ENCODE peak calls at places on chromosomes 12 and 14, in four cellular contexts. One of them, this sample, is unnamed.

GRCh38 chr12:82833461-82833860 is 146.8 kb downstream of the TMTC2 start:
- DNase-seq in IMR-90: no peak
- DNase-seq in right lobe of liver: no peak
- DNase-seq in HepG2: no peak
- DNase-seq in this sample: no peak

GRCh38 chr12:113285679-113286645 is 48.9 kb downstream of the SLC8B1 start:
- DNase-seq in IMR-90: no peak
- DNase-seq in right lobe of liver: no peak
- DNase-seq in HepG2: no peak
- DNase-seq in this sample: no peak

GRCh38 chr14:32453857-32454810 is 125.0 kb downstream of the AKAP6 start:
- DNase-seq in IMR-90: peak
- DNase-seq in HepG2: no peak
- DNase-seq in right lobe of liver: no peak
- DNase-seq in this sample: peak

GRCh38 chr14:85190251-85190650 is 339.7 kb upstream of the FLRT2 start:
- DNase-seq in right lobe of liver: no peak
- DNase-seq in HepG2: no peak
- DNase-seq in IMR-90: no peak
- DNase-seq in this sample: no peak

GRCh38 chr14:82385043-82385442 is 851.4 kb upstream of the SEL1L start:
- DNase-seq in right lobe of liver: no peak
- DNase-seq in HepG2: no peak
- DNase-seq in IMR-90: no peak
- DNase-seq in this sample: no peak

GRCh38 chr14:54728700-54729527 is 162.0 kb downstream of the SAMD4A start:
- DNase-seq in right lobe of liver: no peak
- DNase-seq in HepG2: no peak
- DNase-seq in IMR-90: peak
- DNase-seq in this sample: no peak

GRCh38 chr12:90908465-90908864 is 46.5 kb downstream of the CCER1 start:
- DNase-seq in IMR-90: peak
- DNase-seq in right lobe of liver: no peak
- DNase-seq in HepG2: no peak
- DNase-seq in this sample: no peak

GRCh38 chr14:97719043-97719442 is 921.9 kb downstream of the VRK1 start:
- DNase-seq in HepG2: no peak
- DNase-seq in IMR-90: no peak
- DNase-seq in right lobe of liver: no peak
- DNase-seq in this sample: no peak

GRCh38 chr12:27979145-27979544 is 6.6 kb upstream of the PTHLH start:
- DNase-seq in IMR-90: peak
- DNase-seq in HepG2: no peak
- DNase-seq in right lobe of liver: no peak
- DNase-seq in this sample: no peak

GRCh38 chr14:95037273-95037672 is 120.1 kb downstream of the DICER1 start:
- DNase-seq in HepG2: no peak
- DNase-seq in IMR-90: no peak
- DNase-seq in right lobe of liver: no peak
- DNase-seq in this sample: no peak

GRCh38 chr12:51326762-51327439 is 2.9 kb upstream of the BIN2 start:
- DNase-seq in right lobe of liver: no peak
- DNase-seq in IMR-90: peak
- DNase-seq in HepG2: no peak
- DNase-seq in this sample: peak

GRCh38 chr14:79044894-79045624 is 874.9 kb downstream of the NRXN3 start:
- DNase-seq in IMR-90: peak
- DNase-seq in HepG2: no peak
- DNase-seq in right lobe of liver: no peak
- DNase-seq in this sample: peak

GRCh38 chr12:58566599-58566998 is 353.7 kb downstream of the LRIG3 start:
- DNase-seq in HepG2: no peak
- DNase-seq in IMR-90: peak
- DNase-seq in right lobe of liver: no peak
- DNase-seq in this sample: no peak

GRCh38 chr14:33611405-33612183 is 339.3 kb downstream of the EGLN3 start:
- DNase-seq in HepG2: no peak
- DNase-seq in right lobe of liver: no peak
- DNase-seq in IMR-90: no peak
- DNase-seq in this sample: peak

GRCh38 chr14:68955164-68955921 is 23.8 kb downstream of the ACTN1 start:
- DNase-seq in HepG2: peak
- DNase-seq in right lobe of liver: no peak
- DNase-seq in IMR-90: peak
- DNase-seq in this sample: no peak

GRCh38 chr14:74852922-74853530 is 22.9 kb downstream of the PROX2 start:
- DNase-seq in right lobe of liver: no peak
- DNase-seq in HepG2: no peak
- DNase-seq in IMR-90: peak
- DNase-seq in this sample: peak

GRCh38 chr12:103841690-103842584 is 903 bp upstream of the NT5DC3 start:
- DNase-seq in right lobe of liver: peak
- DNase-seq in HepG2: peak
- DNase-seq in IMR-90: peak
- DNase-seq in this sample: peak

GRCh38 chr12:63294327-63294632 is 143.3 kb upstream of the AVPR1A start:
- DNase-seq in right lobe of liver: peak
- DNase-seq in IMR-90: peak
- DNase-seq in HepG2: peak
- DNase-seq in this sample: peak

GRCh38 chr12:107931761-107932160 is 157.3 kb downstream of the ASCL4 start:
- DNase-seq in right lobe of liver: no peak
- DNase-seq in IMR-90: no peak
- DNase-seq in HepG2: no peak
- DNase-seq in this sample: no peak

GRCh38 chr12:24778486-24779304 is 170.2 kb downstream of the BCAT1 start:
- DNase-seq in HepG2: peak
- DNase-seq in right lobe of liver: no peak
- DNase-seq in IMR-90: peak
- DNase-seq in this sample: no peak

GRCh38 chr14:96627386-96627785 is 125.2 kb downstream of the PAPOLA start:
- DNase-seq in HepG2: no peak
- DNase-seq in right lobe of liver: no peak
- DNase-seq in IMR-90: no peak
- DNase-seq in this sample: no peak

GRCh38 chr12:11941601-11942360 is 129.0 kb upstream of the BCL2L14 start:
- DNase-seq in IMR-90: peak
- DNase-seq in right lobe of liver: no peak
- DNase-seq in HepG2: no peak
- DNase-seq in this sample: peak

GRCh38 chr12:109561711-109562030 is 11.6 kb downstream of the MMAB start:
- DNase-seq in right lobe of liver: no peak
- DNase-seq in IMR-90: no peak
- DNase-seq in HepG2: no peak
- DNase-seq in this sample: no peak

GRCh38 chr12:109566424-109566823 is 6.9 kb downstream of the MMAB start:
- DNase-seq in IMR-90: no peak
- DNase-seq in HepG2: no peak
- DNase-seq in right lobe of liver: no peak
- DNase-seq in this sample: no peak

GRCh38 chr12:109560867-109561710 is 12.2 kb downstream of the MMAB start:
- DNase-seq in HepG2: no peak
- DNase-seq in right lobe of liver: no peak
- DNase-seq in IMR-90: no peak
- DNase-seq in this sample: no peak

GRCh38 chr12:109562871-109563270 is 10.4 kb downstream of the MMAB start:
- DNase-seq in IMR-90: no peak
- DNase-seq in right lobe of liver: no peak
- DNase-seq in HepG2: no peak
- DNase-seq in this sample: no peak

GRCh38 chr12:109563291-109564284 is 9.7 kb downstream of the MMAB start:
- DNase-seq in HepG2: no peak
- DNase-seq in IMR-90: no peak
- DNase-seq in right lobe of liver: no peak
- DNase-seq in this sample: no peak
- H3K27ac ChIP-seq in HepG2: no peak
- H3K27ac ChIP-seq in IMR-90: no peak
- H3K27ac ChIP-seq in right lobe of liver: no peak
- H3K27ac ChIP-seq in this sample: no peak

GRCh38 chr12:102513272-102513671 is 32.9 kb upstream of the IGF1 start:
- DNase-seq in IMR-90: no peak
- DNase-seq in right lobe of liver: no peak
- DNase-seq in HepG2: no peak
- DNase-seq in this sample: no peak
- TF ChIP-seq CTCF in IMR-90: no peak
- TF ChIP-seq CTCF in right lobe of liver: no peak
- TF ChIP-seq CTCF in HepG2: no peak
- TF ChIP-seq CTCF in this sample: no peak

GRCh38 chr12:120012067-120012621 is 23.1 kb downstream of the BICDL1 start:
- DNase-seq in right lobe of liver: no peak
- DNase-seq in HepG2: no peak
- DNase-seq in IMR-90: peak
- DNase-seq in this sample: peak

GRCh38 chr12:120013659-120014380 is 24.8 kb downstream of the BICDL1 start:
- DNase-seq in HepG2: peak
- DNase-seq in right lobe of liver: no peak
- DNase-seq in IMR-90: no peak
- DNase-seq in this sample: no peak

GRCh38 chr12:120007272-120007671 is 18.2 kb downstream of the BICDL1 start:
- DNase-seq in IMR-90: no peak
- DNase-seq in HepG2: no peak
- DNase-seq in right lobe of liver: no peak
- DNase-seq in this sample: no peak

GRCh38 chr12:120006248-120006975 is 17.4 kb downstream of the BICDL1 start:
- DNase-seq in HepG2: no peak
- DNase-seq in IMR-90: no peak
- DNase-seq in right lobe of liver: no peak
- DNase-seq in this sample: peak

GRCh38 chr12:120010661-120011230 is 21.7 kb downstream of the BICDL1 start:
- DNase-seq in right lobe of liver: no peak
- DNase-seq in IMR-90: no peak
- DNase-seq in HepG2: no peak
- DNase-seq in this sample: no peak
- H3K27ac ChIP-seq in right lobe of liver: no peak
- H3K27ac ChIP-seq in IMR-90: no peak
- H3K27ac ChIP-seq in HepG2: no peak
- H3K27ac ChIP-seq in this sample: no peak

DNA sequence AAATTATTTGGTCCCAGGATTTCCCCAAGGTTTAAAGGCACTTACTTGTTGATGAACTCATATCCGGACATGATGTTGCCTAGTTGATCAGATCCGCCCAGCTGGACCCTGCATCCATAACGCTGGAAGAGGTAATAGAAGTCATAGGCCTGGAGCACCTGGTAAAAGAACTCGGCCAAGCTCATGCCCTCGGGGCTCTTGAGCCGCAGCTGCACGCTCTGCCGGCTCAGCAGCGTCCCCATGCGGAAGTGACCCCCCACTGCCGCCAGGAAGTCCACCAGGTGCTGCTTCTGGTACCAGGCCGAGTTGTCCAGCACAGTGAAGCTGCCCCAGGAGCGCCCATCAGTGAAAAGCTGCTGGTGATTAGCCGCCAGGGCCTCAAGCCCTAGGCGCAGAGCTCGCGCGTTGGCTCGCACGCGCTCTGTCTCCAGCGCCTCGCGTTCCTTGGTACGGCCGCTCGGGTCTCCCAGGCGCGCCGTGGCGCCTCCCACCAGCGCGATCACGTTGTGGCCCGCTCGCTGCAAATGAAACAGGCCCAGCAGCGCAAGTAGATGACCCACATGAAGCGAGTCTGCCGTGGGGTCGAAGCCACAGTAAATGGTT is 545 bp downstream of the YARS2 start:
- DNase-seq in right lobe of liver: peak
- DNase-seq in IMR-90: peak
- DNase-seq in HepG2: peak
- DNase-seq in this sample: peak
- TF ChIP-seq CTCF in right lobe of liver: peak
- TF ChIP-seq CTCF in IMR-90: peak
- TF ChIP-seq CTCF in HepG2: peak
- TF ChIP-seq CTCF in this sample: peak

DNA sequence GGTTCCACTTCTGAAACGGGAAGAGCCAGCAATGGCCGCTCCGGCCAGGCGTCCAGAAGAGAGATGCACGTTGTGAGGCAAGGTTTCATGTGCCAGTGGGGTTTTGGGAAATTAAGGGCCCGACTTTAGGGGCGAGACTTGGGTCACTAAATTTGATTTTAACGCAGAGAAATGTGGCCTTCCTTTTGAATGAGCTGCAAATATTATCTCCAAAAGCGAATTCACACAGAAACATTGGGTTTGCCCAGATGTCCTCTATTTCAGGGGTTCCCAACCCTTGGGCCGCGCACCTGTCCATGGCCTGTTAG is 2.3 kb upstream of the RNASE4 start:
- DNase-seq in IMR-90: no peak
- DNase-seq in HepG2: no peak
- DNase-seq in right lobe of liver: no peak
- DNase-seq in this sample: no peak
- H3K27ac ChIP-seq in IMR-90: peak
- H3K27ac ChIP-seq in HepG2: peak
- H3K27ac ChIP-seq in right lobe of liver: peak
- H3K27ac ChIP-seq in this sample: peak

GRCh38 chr14:89336338-89336737 is 80.7 kb downstream of the FOXN3 start:
- DNase-seq in right lobe of liver: no peak
- DNase-seq in HepG2: peak
- DNase-seq in IMR-90: no peak
- DNase-seq in this sample: no peak
- TF ChIP-seq CTCF in right lobe of liver: peak
- TF ChIP-seq CTCF in HepG2: peak
- TF ChIP-seq CTCF in IMR-90: no peak
- TF ChIP-seq CTCF in this sample: peak

GRCh38 chr12:121451931-121452330 is 52.0 kb downstream of the RNF34 start:
- DNase-seq in right lobe of liver: no peak
- DNase-seq in IMR-90: no peak
- DNase-seq in HepG2: no peak
- DNase-seq in this sample: no peak

GRCh38 chr12:121454921-121455320 is 55.0 kb downstream of the RNF34 start:
- DNase-seq in HepG2: no peak
- DNase-seq in right lobe of liver: no peak
- DNase-seq in IMR-90: no peak
- DNase-seq in this sample: no peak

GRCh38 chr12:121452356-121453021 is 52.6 kb downstream of the RNF34 start:
- DNase-seq in HepG2: no peak
- DNase-seq in right lobe of liver: peak
- DNase-seq in IMR-90: no peak
- DNase-seq in this sample: peak

GRCh38 chr12:121453629-121454028 is 53.7 kb downstream of the RNF34 start:
- DNase-seq in HepG2: no peak
- DNase-seq in IMR-90: no peak
- DNase-seq in right lobe of liver: no peak
- DNase-seq in this sample: no peak

GRCh38 chr12:121453022-121453360 is 53.1 kb downstream of the RNF34 start:
- DNase-seq in IMR-90: no peak
- DNase-seq in right lobe of liver: no peak
- DNase-seq in HepG2: no peak
- DNase-seq in this sample: no peak
- H3K27ac ChIP-seq in IMR-90: no peak
- H3K27ac ChIP-seq in right lobe of liver: no peak
- H3K27ac ChIP-seq in HepG2: no peak
- H3K27ac ChIP-seq in this sample: no peak